ENCODE peak calls at places on chromosome 18, in five cellular contexts. X is hepatocyte, J is body of pancreas, E is SJSA1, G is fibroblast of lung. K is an unnamed sample. For H3K4me1, the result is how much of the 10 kb centered on the place peaks cover.

GRCh38 chr18:68713791-68714190 is 1.1 kb downstream of the TMX3 start:
- DNase-seq in X (no peak), J (no peak), E (no peak), G (peak), K (no peak)

GRCh38 chr18:79449551-79450288 is 54.0 kb downstream of the NFATC1 start:
- DNase-seq in X (no peak), J (no peak), E (peak), G (no peak), K (no peak)

GRCh38 chr18:61546598-61546997 is 213.4 kb downstream of the CDH20 start:
- DNase-seq in X (peak), J (no peak), E (no peak), G (peak), K (no peak)

GRCh38 chr18:22314406-22314805 is 103.3 kb downstream of the CTAGE1 start:
- DNase-seq in X (peak), J (no peak), E (no peak), G (peak), K (no peak)

GRCh38 chr18:42348722-42349121 is 393.7 kb downstream of the PIK3C3 start:
- DNase-seq in X (no peak), J (no peak), E (no peak), G (no peak), K (no peak)

GRCh38 chr18:78861706-78862105 is 117.9 kb upstream of the SALL3 start:
- DNase-seq in X (no peak), J (no peak), E (no peak), G (no peak), K (no peak)

GRCh38 chr18:13641551-13642439 is 84.6 kb downstream of the FAM210A start:
- DNase-seq in X (peak), J (no peak), E (peak), G (no peak), K (no peak)

GRCh38 chr18:10318686-10318960 is 135.8 kb upstream of the APCDD1 start:
- DNase-seq in X (no peak), J (no peak), E (no peak), G (peak), K (no peak)

GRCh38 chr18:43757273-43757672 is 480.0 kb upstream of the SYT4 start:
- DNase-seq in X (no peak), J (no peak), E (no peak), G (no peak), K (no peak)

GRCh38 chr18:74453642-74454198 is 3.4 kb downstream of the DIPK1C start:
- DNase-seq in X (no peak), J (no peak), E (no peak), G (no peak), K (no peak)

GRCh38 chr18:79862562-79862961 is 64.8 kb downstream of the KCNG2 start:
- DNase-seq in X (no peak), J (no peak), E (no peak), G (no peak), K (no peak)

GRCh38 chr18:9613550-9614400 is 584 bp downstream of the PPP4R1 start:
- DNase-seq in X (peak), J (peak), E (peak), G (peak), K (peak)

GRCh38 chr18:44729631-44730101 is 49.0 kb downstream of the SETBP1 start:
- DNase-seq in X (peak), J (no peak), E (no peak), G (peak), K (no peak)

GRCh38 chr18:54675076-54675475 is 84.0 kb downstream of the DYNAP start:
- DNase-seq in X (no peak), J (no peak), E (no peak), G (no peak), K (no peak)

GRCh38 chr18:74526478-74526877 is 7.8 kb upstream of the CNDP1 start:
- DNase-seq in X (no peak), J (no peak), E (no peak), G (no peak), K (peak)

GRCh38 chr18:8661754-8662573 is 43.4 kb upstream of the MTCL1 start:
- DNase-seq in X (peak), J (peak), E (no peak), G (peak), K (peak)

GRCh38 chr18:37265382-37265781 is 300.2 kb downstream of the CELF4 start:
- DNase-seq in X (no peak), J (no peak), E (no peak), G (no peak), K (no peak)

GRCh38 chr18:22189431-22189830 is 20.0 kb downstream of the GATA6 start:
- DNase-seq in X (no peak), J (peak), E (no peak), G (no peak), K (no peak)

GRCh38 chr18:74139888-74140287 is 7.7 kb downstream of the FBXO15 start:
- DNase-seq in X (no peak), J (no peak), E (no peak), G (peak), K (no peak)

GRCh38 chr18:74375999-74376398 is 60.4 kb downstream of the C18orf63 start:
- DNase-seq in X (peak), J (no peak), E (no peak), G (no peak), K (no peak)

GRCh38 chr18:3456686-3457069 is 6.7 kb downstream of the TGIF1 start:
- DNase-seq in X (peak), J (no peak), E (no peak), G (no peak), K (peak)
- H3K4me1 ChIP-seq in X (under half), J (half or more), E (half or more), G (under half), K (under half)

GRCh38 chr18:31101148-31102019 is 837 bp downstream of the DSC2 start:
- DNase-seq in X (peak), J (peak), E (no peak), G (peak), K (peak)

GRCh38 chr18:31099490-31100230 is 2.6 kb downstream of the DSC2 start:
- DNase-seq in X (peak), J (no peak), E (no peak), G (no peak), K (no peak)

GRCh38 chr18:31102020-31102684 is at the start of gene DSC2:
- DNase-seq in X (peak), J (peak), E (no peak), G (peak), K (peak)

GRCh38 chr18:31098878-31099277 is 3.3 kb downstream of the DSC2 start:
- DNase-seq in X (no peak), J (no peak), E (no peak), G (no peak), K (no peak)

GRCh38 chr18:31100598-31101147 is 1.5 kb downstream of the DSC2 start:
- DNase-seq in X (peak), J (peak), E (no peak), G (no peak), K (peak)
- H3K4me3 ChIP-seq in X (peak), J (peak), E (peak), G (no peak), K (peak)

DNA sequence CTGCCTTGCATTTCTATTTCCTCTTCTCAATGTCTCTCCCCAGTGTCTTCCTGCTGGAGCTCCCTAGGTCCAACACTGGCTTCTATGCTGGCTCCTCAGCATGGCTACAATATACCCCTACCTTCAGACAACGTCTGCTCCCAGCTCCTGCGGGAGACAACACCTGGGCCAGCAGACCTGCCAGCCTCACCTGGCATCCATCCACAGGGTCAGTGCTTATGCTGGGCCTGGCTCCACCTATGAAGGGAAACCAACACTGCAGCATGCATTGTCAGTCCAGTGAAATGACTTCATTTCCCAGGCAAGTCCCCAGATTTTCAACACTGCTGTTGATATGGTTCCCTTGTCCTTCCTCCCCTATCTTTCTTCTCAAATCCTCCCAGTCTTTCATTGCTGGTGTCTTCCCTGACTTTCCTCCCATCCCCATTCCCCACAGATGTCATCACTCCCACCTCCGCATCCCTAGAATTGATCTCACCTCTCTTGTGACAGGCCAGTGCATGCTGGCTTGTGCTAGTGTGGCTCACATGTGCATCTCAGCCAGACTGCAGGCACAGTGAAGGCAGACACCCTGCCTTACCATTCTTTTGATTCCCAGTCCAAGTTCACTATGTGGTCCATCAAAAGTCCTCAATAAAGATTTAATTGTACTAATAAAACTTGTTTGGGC is 98.0 kb downstream of the MYO5B start:
- DNase-seq in X (no peak), J (peak), E (no peak), G (no peak), K (no peak)
- H3K4me1 ChIP-seq in X (under half), J (under half), E (under half), G (under half), K (under half)

GRCh38 chr18:69770206-69770605 is 177.5 kb downstream of the CD226 start:
- DNase-seq in X (no peak), J (no peak), E (no peak), G (no peak), K (no peak)
- H3K4me3 ChIP-seq in X (no peak), J (no peak), E (no peak), G (no peak), K (no peak)

GRCh38 chr18:24014062-24014985 is at the start of gene TTC39C:
- DNase-seq in X (peak), J (peak), E (peak), G (peak), K (peak)

GRCh38 chr18:24014986-24015896 is 687 bp downstream of the TTC39C start:
- DNase-seq in X (peak), J (peak), E (peak), G (peak), K (peak)

GRCh38 chr18:24015897-24016631 is 1.5 kb downstream of the TTC39C start:
- DNase-seq in X (no peak), J (no peak), E (no peak), G (no peak), K (no peak)

GRCh38 chr18:24018299-24018910 is 3.9 kb downstream of the TTC39C start:
- DNase-seq in X (no peak), J (no peak), E (no peak), G (no peak), K (no peak)

GRCh38 chr18:24016643-24017042 is 2.1 kb downstream of the TTC39C start:
- DNase-seq in X (no peak), J (no peak), E (no peak), G (no peak), K (no peak)
- H3K4me1 ChIP-seq in X (under half), J (under half), E (under half), G (under half), K (under half)

DNA sequence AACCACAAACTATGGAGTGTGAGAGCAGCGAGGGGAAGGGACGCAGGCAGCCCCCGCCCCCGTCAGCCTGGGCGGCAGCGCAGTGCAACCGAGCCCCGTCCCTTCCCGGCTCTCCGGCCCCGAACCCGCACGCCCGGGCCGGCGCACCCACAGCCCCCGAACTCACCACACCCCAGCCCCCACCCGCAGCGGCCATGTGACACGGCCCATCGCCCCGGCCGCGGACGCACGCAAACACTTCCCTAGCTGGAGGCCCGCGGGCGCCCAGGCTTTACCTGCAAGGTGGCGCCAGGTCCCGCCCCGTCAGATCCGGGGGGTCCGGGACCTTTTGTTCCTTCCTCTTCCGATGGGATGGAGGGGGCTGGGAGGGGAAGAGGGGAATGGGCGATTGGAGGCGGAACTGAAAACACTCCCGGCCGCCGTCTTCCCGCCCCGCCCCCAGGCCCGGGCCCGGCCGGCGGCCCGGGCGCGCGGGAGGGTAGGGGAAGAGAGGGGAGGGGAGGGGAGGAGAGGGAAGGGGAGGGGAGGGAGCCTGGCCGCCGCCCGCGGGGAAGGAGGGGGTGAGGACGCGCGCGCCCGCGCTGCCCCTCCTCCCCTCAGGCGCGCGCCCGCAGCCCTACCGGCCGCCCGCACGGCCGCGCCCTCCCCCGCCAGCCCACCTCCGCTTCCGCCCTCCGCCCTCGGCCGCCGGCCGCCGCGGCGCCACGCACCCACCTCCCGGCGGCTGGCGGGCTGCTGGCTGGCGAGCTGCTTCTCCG is at the start of gene SMAD2:
- DNase-seq in X (peak), J (peak), E (peak), G (peak), K (peak)
- H3K4me3 ChIP-seq in X (peak), J (peak), E (peak), G (peak), K (peak)